ENCODE peak calls at places on chromosomes 5 and 9, in eight cellular contexts. Y is endothelial cell of umbilical vein, U is K562, N is GM12878, C is HCT116, K is HepG2, F is A549, T is H1. E is an unnamed sample.

GRCh38 chr9:15306757-15307522 is at the start of gene TTC39B:
- DNase-seq in Y (peak; percentile 91), U (peak; percentile 88), N (no peak), C (peak; percentile 77), K (peak; percentile 87), F (peak; percentile 74), T (peak; percentile 82), E (peak; percentile 89)

GRCh38 chr5:44390332-44390731 is 1.1 kb upstream of the FGF10 start:
- DNase-seq in Y (no peak), U (no peak), N (no peak), C (no peak), K (no peak), F (no peak), T (no peak), E (no peak)

GRCh38 chr5:102539598-102539997 is 40.8 kb upstream of the SLCO6A1 start:
- DNase-seq in Y (peak; percentile 6), U (no peak), N (no peak), C (no peak), K (no peak), F (no peak), T (no peak), E (no peak)

GRCh38 chr9:126217121-126217520 is 109.5 kb upstream of the MVB12B start:
- DNase-seq in Y (no peak), U (no peak), N (no peak), C (no peak), K (no peak), F (no peak), T (no peak), E (no peak)

GRCh38 chr5:3075309-3075708 is 323.8 kb upstream of the IRX2 start:
- DNase-seq in Y (no peak), U (peak; percentile 29), N (no peak), C (no peak), K (no peak), F (no peak), T (no peak), E (no peak)

GRCh38 chr5:81590498-81591384 is 160.2 kb downstream of the SSBP2 start:
- DNase-seq in Y (no peak), U (no peak), N (no peak), C (no peak), K (no peak), F (no peak), T (peak; percentile 17), E (no peak)

GRCh38 chr5:57684299-57684702 is 201.7 kb upstream of the ACTBL2 start:
- DNase-seq in Y (peak; percentile 44), U (no peak), N (no peak), C (no peak), K (no peak), F (no peak), T (no peak), E (no peak)

GRCh38 chr9:89606567-89607311 is 1.9 kb downstream of the GADD45G start:
- DNase-seq in Y (peak; percentile 10), U (peak; percentile 83), N (no peak), C (no peak), K (no peak), F (no peak), T (no peak), E (peak; percentile 69)

GRCh38 chr9:33161589-33162132 is 5.5 kb downstream of the B4GALT1 start:
- DNase-seq in Y (no peak), U (no peak), N (no peak), C (peak; percentile 78), K (no peak), F (no peak), T (no peak), E (no peak)

GRCh38 chr5:157506981-157507780 is 47.2 kb downstream of the NIPAL4 start:
- DNase-seq in Y (peak; percentile 81), U (no peak), N (no peak), C (no peak), K (no peak), F (no peak), T (no peak), E (no peak)

GRCh38 chr9:21764736-21765245 is 37.6 kb upstream of the MTAP start:
- DNase-seq in Y (no peak), U (no peak), N (no peak), C (no peak), K (peak; percentile 1), F (no peak), T (no peak), E (no peak)

GRCh38 chr9:127519301-127520166 is 68.2 kb downstream of the LRSAM1 start:
- DNase-seq in Y (peak; percentile 95), U (no peak), N (peak; percentile 19), C (no peak), K (no peak), F (no peak), T (no peak), E (peak; percentile 97)

GRCh38 chr5:137636846-137637515 is 98.9 kb downstream of the KLHL3 start:
- DNase-seq in Y (no peak), U (no peak), N (no peak), C (no peak), K (no peak), F (no peak), T (no peak), E (no peak)

GRCh38 chr9:114655689-114656088 is 1.9 kb downstream of the TEX53 start:
- DNase-seq in Y (no peak), U (no peak), N (no peak), C (no peak), K (no peak), F (no peak), T (no peak), E (peak; percentile 56)

GRCh38 chr5:139725073-139725830 is 70.4 kb upstream of the PSD2 start:
- DNase-seq in Y (peak; percentile 86), U (peak; percentile 41), N (no peak), C (no peak), K (peak; percentile 77), F (peak; percentile 73), T (no peak), E (no peak)

GRCh38 chr5:135398160-135398854 is 724 bp downstream of the MACROH2A1 start:
- DNase-seq in Y (peak; percentile 33), U (peak; percentile 59), N (no peak), C (peak; percentile 13), K (peak; percentile 28), F (peak; percentile 28), T (no peak), E (peak; percentile 60)

GRCh38 chr5:87844866-87845265 is 423.8 kb downstream of the TMEM161B start:
- DNase-seq in Y (no peak), U (no peak), N (no peak), C (no peak), K (no peak), F (no peak), T (no peak), E (no peak)

GRCh38 chr5:87851603-87852002 is 417.0 kb downstream of the TMEM161B start:
- DNase-seq in Y (no peak), U (no peak), N (no peak), C (no peak), K (no peak), F (no peak), T (no peak), E (no peak)

GRCh38 chr5:87845734-87846133 is 422.9 kb downstream of the TMEM161B start:
- DNase-seq in Y (no peak), U (no peak), N (no peak), C (no peak), K (no peak), F (no peak), T (no peak), E (no peak)

GRCh38 chr5:87853541-87853940 is 415.1 kb downstream of the TMEM161B start:
- DNase-seq in Y (no peak), U (no peak), N (no peak), C (no peak), K (no peak), F (no peak), T (no peak), E (no peak)

GRCh38 chr5:87850843-87851242 is 417.8 kb downstream of the TMEM161B start:
- DNase-seq in Y (no peak), U (no peak), N (peak; percentile 8), C (no peak), K (no peak), F (no peak), T (no peak), E (no peak)
- TF ChIP-seq MAX in Y (no peak), U (no peak), N (no peak), C (no peak), K (no peak), F (no peak), T (no peak), E (no peak)

DNA sequence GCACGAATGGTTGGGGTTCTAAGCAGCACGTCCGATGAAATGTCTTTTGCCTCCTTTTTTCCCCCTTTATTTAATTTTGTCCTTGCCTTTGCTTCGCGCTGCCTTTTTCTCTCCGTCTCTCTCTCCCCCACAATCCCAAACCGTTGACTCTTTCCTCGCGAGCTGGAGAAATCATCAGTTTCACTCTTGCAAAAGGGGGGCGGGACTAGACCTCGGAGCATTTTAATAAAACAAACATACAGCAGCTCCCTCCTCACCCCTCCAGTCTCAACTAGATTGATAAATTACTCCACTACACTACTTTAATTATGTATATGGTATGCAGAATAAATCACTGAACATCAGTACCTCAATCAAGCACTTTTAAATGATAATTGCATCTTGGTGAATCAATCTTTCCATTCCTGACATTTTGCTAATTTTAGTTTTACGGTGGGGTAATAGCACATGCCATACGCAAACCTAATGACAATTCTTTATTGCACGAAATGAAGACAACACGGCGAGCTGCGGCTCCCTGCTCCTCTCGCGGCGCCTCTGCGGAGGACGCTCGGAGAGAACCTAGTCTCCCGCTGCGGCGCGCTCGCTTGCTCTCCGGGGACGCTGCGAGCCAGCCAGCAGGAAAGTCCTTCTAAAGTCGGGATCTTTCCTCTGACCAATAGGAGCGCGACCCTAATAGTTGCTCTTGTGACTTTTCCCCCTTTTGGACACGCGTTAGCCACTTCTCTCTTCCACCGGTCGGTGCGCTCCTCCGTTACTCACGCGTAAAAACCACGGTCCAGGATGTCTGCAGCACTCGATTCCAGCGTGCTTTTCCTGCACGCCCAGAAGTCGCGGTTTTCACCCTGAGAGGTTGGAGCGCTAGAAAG is 816 bp upstream of the MEF2C start:
- DNase-seq in Y (peak; percentile 87), U (peak; percentile 43), N (no peak), C (peak; percentile 50), K (no peak), F (no peak), T (no peak), E (peak; percentile 10)
- TF ChIP-seq POLR2A in Y (no peak), U (no peak), N (peak; percentile 75), C (no peak), K (no peak), F (no peak), T (no peak), E (no peak)

DNA sequence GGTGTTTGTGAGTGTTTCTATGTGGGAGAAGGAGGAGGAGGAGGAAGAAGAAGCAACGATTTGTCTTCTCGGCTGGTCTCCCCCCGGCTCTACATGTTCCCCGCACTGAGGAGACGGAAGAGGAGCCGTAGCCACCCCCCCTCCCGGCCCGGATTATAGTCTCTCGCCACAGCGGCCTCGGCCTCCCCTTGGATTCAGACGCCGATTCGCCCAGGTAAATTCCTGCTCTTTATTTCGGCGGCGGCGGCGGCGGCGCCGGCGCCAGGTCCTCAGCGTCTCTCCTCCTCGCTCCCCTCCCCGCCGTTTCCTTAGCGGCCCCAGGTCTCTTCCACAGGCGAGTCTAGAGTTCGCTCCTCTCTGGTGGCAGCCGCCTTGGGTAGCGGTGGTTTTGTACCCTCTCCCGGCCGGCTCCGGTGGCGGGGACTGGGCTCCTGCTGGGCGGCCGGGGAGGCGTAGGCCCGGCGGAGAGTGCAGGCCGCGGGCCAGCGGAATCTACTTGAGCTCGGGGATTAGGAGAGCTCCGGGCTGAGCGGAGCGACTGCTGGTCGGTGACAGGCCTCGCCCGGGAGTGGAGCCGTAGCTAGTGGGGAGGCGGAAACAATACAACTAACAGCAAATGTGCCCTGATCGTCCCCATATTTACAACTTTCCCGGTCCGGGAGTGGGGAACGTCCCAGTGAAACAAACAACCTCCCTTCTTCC is 547 bp downstream of the NIPBL start:
- DNase-seq in Y (peak; percentile 72), U (peak; percentile 66), N (no peak), C (peak; percentile 23), K (peak; percentile 21), F (peak; percentile 36), T (no peak), E (peak; percentile 79)
- TF ChIP-seq MAX in Y (no peak), U (no peak), N (no peak), C (no peak), K (no peak), F (peak; percentile 5), T (no peak), E (no peak)

GRCh38 chr5:175556794-175557193 is 78.4 kb downstream of the SFXN1 start:
- DNase-seq in Y (no peak), U (no peak), N (no peak), C (no peak), K (no peak), F (no peak), T (no peak), E (no peak)
- TF ChIP-seq POLR2A in Y (no peak), U (no peak), N (no peak), C (no peak), K (no peak), F (no peak), T (no peak), E (no peak)

E was measured in NB4.